ENCODE peak calls at places on chromosomes 2 and 18, in five cellular contexts. B is heart left ventricle, N is skeletal muscle cell, U is GM12865, S is ELR. Q is an unnamed sample.

GRCh38 chr2:71691747-71692455 is 238.5 kb downstream of the DYSF start:
- DNase-seq in B (peak), S (no peak), U (no peak), N (no peak), Q (no peak)

GRCh38 chr2:237860273-237860935 is 981 bp downstream of the RAMP1 start:
- DNase-seq in U (no peak), N (no peak), B (no peak), S (no peak), Q (no peak)

GRCh38 chr18:48785091-48785614 is 165.6 kb downstream of the SMAD7 start:
- DNase-seq in B (no peak), N (no peak), U (peak), S (no peak), Q (peak)

GRCh38 chr2:133415210-133415876 is 152.9 kb downstream of the NCKAP5 start:
- DNase-seq in N (no peak), U (no peak), B (peak), S (no peak), Q (no peak)

GRCh38 chr2:24104906-24105305 is 18.2 kb downstream of the PFN4 start:
- DNase-seq in S (no peak), U (no peak), N (no peak), B (no peak), Q (peak)

GRCh38 chr2:85212846-85213245 is 79.7 kb downstream of the TCF7L1 start:
- DNase-seq in U (no peak), B (no peak), N (no peak), S (no peak), Q (no peak)

GRCh38 chr18:22194151-22194598 is 24.8 kb downstream of the GATA6 start:
- DNase-seq in S (no peak), N (no peak), B (no peak), U (no peak), Q (no peak)

GRCh38 chr2:70748002-70748779 is 19.8 kb downstream of the ADD2 start:
- DNase-seq in S (no peak), U (no peak), N (no peak), B (no peak), Q (no peak)

GRCh38 chr2:210686401-210686800 is 130.0 kb downstream of the CPS1 start:
- DNase-seq in B (no peak), S (no peak), U (no peak), N (no peak), Q (no peak)

GRCh38 chr2:55923091-55923977 is at the start of gene EFEMP1:
- DNase-seq in U (peak), S (peak), B (peak), N (no peak), Q (peak)

GRCh38 chr2:85257359-85258193 is 70.2 kb downstream of the TGOLN2 start:
- DNase-seq in N (no peak), S (no peak), B (no peak), U (no peak), Q (no peak)

GRCh38 chr2:203500297-203500696 is 34.8 kb downstream of the RAPH1 start:
- DNase-seq in B (no peak), S (no peak), N (no peak), U (no peak), Q (no peak)

GRCh38 chr2:239884875-239885274 is 140.3 kb downstream of the NDUFA10 start:
- DNase-seq in S (no peak), B (no peak), N (no peak), U (no peak), Q (no peak)

GRCh38 chr18:7730682-7731081 is 163.6 kb downstream of the PTPRM start:
- DNase-seq in S (no peak), U (no peak), N (no peak), B (no peak), Q (no peak)

GRCh38 chr2:68901199-68901515 is 30.0 kb upstream of the BMP10 start:
- DNase-seq in S (peak), N (no peak), B (no peak), U (peak), Q (no peak)

GRCh38 chr2:144356402-144356801 is 163.5 kb downstream of the ZEB2 start:
- DNase-seq in N (no peak), S (no peak), U (no peak), B (no peak), Q (no peak)

GRCh38 chr2:10009811-10010781 is 33.3 kb upstream of the KLF11 start:
- DNase-seq in U (no peak), S (peak), N (no peak), B (peak), Q (no peak)

GRCh38 chr2:207035855-207036254 is 96.5 kb downstream of the CPO start:
- DNase-seq in B (no peak), N (no peak), S (no peak), U (no peak), Q (no peak)

GRCh38 chr18:13185675-13186198 is 32.8 kb upstream of the LDLRAD4 start:
- DNase-seq in B (peak), U (no peak), S (no peak), N (no peak), Q (no peak)

GRCh38 chr2:9473985-9474360 is 378 bp upstream of the IAH1 start:
- DNase-seq in B (peak), U (peak), N (no peak), S (peak), Q (peak)

GRCh38 chr2:56369316-56369715 is 185.5 kb downstream of the CCDC85A start:
- DNase-seq in B (no peak), S (peak), U (no peak), N (peak), Q (no peak)

GRCh38 chr18:3451989-3452749 is 2.2 kb downstream of the TGIF1 start:
- DNase-seq in N (no peak), U (no peak), S (peak), B (peak), Q (no peak)

GRCh38 chr2:235594964-235595363 is 101.1 kb downstream of the AGAP1 start:
- DNase-seq in N (no peak), B (no peak), S (no peak), U (no peak), Q (no peak)

GRCh38 chr2:241125626-241126025 is 23.5 kb upstream of the MTERF4 start:
- DNase-seq in S (no peak), U (no peak), N (no peak), B (no peak), Q (no peak)

GRCh38 chr2:174878537-174879147 is 114.4 kb upstream of the CHRNA1 start:
- DNase-seq in B (no peak), S (peak), N (peak), U (peak), Q (no peak)

GRCh38 chr2:191637182-191638078 is 40.5 kb upstream of the NABP1 start:
- DNase-seq in N (no peak), S (peak), U (peak), B (no peak), Q (peak)

GRCh38 chr18:59697236-59697932 is at the start of gene CCBE1:
- DNase-seq in U (peak), B (peak), S (peak), N (no peak), Q (peak)

GRCh38 chr2:95346738-95347671 is 49.9 kb downstream of the KCNIP3 start:
- DNase-seq in B (peak), U (no peak), N (no peak), S (peak), Q (no peak)

GRCh38 chr2:6692061-6692460 is 173.6 kb downstream of the CMPK2 start:
- DNase-seq in S (no peak), B (no peak), N (no peak), U (no peak), Q (no peak)

GRCh38 chr18:48581206-48581605 is 42.4 kb downstream of the CTIF start:
- DNase-seq in U (no peak), B (no peak), N (no peak), S (no peak), Q (no peak)

GRCh38 chr2:109435866-109436634 is 177.7 kb downstream of the SEPTIN10 start:
- DNase-seq in N (peak), B (peak), S (no peak), U (no peak), Q (no peak)

GRCh38 chr18:37330173-37330572 is 235.4 kb downstream of the CELF4 start:
- DNase-seq in N (no peak), U (no peak), B (no peak), S (no peak), Q (no peak)

GRCh38 chr2:126650994-126651393 is 5.0 kb upstream of the GYPC start:
- DNase-seq in U (no peak), B (no peak), S (no peak), N (no peak), Q (no peak)

GRCh38 chr2:36352024-36352398 is 3.6 kb upstream of the CRIM1 start:
- DNase-seq in N (no peak), S (peak), U (peak), B (no peak), Q (peak)

GRCh38 chr18:29154758-29155725 is 978.1 kb upstream of the CDH2 start:
- DNase-seq in N (peak), B (no peak), S (peak), U (no peak), Q (no peak)

GRCh38 chr2:96342085-96342484 is 6.5 kb downstream of the NCAPH start:
- DNase-seq in S (peak), B (no peak), N (peak), U (peak), Q (no peak)